ENCODE peak calls at places on chromosomes 3 and 15, in six cellular contexts. One of them, this sample, is unnamed.

GRCh38 chr15:48472756-48473155 is 141.5 kb downstream of the DUT start:
- DNase-seq in sigmoid colon: no peak
- DNase-seq in GM12865: no peak
- DNase-seq in HFFc6: peak
- DNase-seq in mesothelial cell of epicardium: no peak
- DNase-seq in Panc1: no peak
- DNase-seq in this sample: peak

GRCh38 chr3:184480831-184481230 is 80.8 kb upstream of the EPHB3 start:
- DNase-seq in sigmoid colon: no peak
- DNase-seq in GM12865: no peak
- DNase-seq in HFFc6: no peak
- DNase-seq in mesothelial cell of epicardium: no peak
- DNase-seq in Panc1: no peak
- DNase-seq in this sample: no peak

GRCh38 chr15:25797511-25798206 is 65.5 kb downstream of the ATP10A start:
- DNase-seq in sigmoid colon: no peak
- DNase-seq in GM12865: no peak
- DNase-seq in HFFc6: peak
- DNase-seq in mesothelial cell of epicardium: no peak
- DNase-seq in Panc1: no peak
- DNase-seq in this sample: no peak

GRCh38 chr3:39406368-39407258 is at the start of gene RPSA:
- DNase-seq in sigmoid colon: peak
- DNase-seq in GM12865: peak
- DNase-seq in HFFc6: peak
- DNase-seq in mesothelial cell of epicardium: peak
- DNase-seq in Panc1: peak
- DNase-seq in this sample: peak

GRCh38 chr15:60384526-60385127 is 13.2 kb downstream of the ANXA2 start:
- DNase-seq in sigmoid colon: no peak
- DNase-seq in GM12865: no peak
- DNase-seq in HFFc6: no peak
- DNase-seq in mesothelial cell of epicardium: no peak
- DNase-seq in Panc1: no peak
- DNase-seq in this sample: no peak

GRCh38 chr15:44873103-44873502 is 83.4 kb upstream of the TERB2 start:
- DNase-seq in sigmoid colon: no peak
- DNase-seq in GM12865: no peak
- DNase-seq in HFFc6: no peak
- DNase-seq in mesothelial cell of epicardium: no peak
- DNase-seq in Panc1: no peak
- DNase-seq in this sample: no peak

GRCh38 chr3:11803977-11804903 is 42.4 kb downstream of the TAMM41 start:
- DNase-seq in sigmoid colon: no peak
- DNase-seq in GM12865: peak
- DNase-seq in HFFc6: peak
- DNase-seq in mesothelial cell of epicardium: no peak
- DNase-seq in Panc1: peak
- DNase-seq in this sample: peak

GRCh38 chr3:134315286-134316106 is 58.8 kb downstream of the AMOTL2 start:
- DNase-seq in sigmoid colon: peak
- DNase-seq in GM12865: no peak
- DNase-seq in HFFc6: peak
- DNase-seq in mesothelial cell of epicardium: no peak
- DNase-seq in Panc1: no peak
- DNase-seq in this sample: no peak

GRCh38 chr3:96294143-96294542 is 520.3 kb upstream of the EPHA6 start:
- DNase-seq in sigmoid colon: no peak
- DNase-seq in GM12865: no peak
- DNase-seq in HFFc6: no peak
- DNase-seq in mesothelial cell of epicardium: no peak
- DNase-seq in Panc1: no peak
- DNase-seq in this sample: no peak
- TF ChIP-seq CTCF in sigmoid colon: no peak
- TF ChIP-seq CTCF in GM12865: no peak
- TF ChIP-seq CTCF in HFFc6: no peak
- TF ChIP-seq CTCF in mesothelial cell of epicardium: no peak
- TF ChIP-seq CTCF in Panc1: no peak
- TF ChIP-seq CTCF in this sample: no peak

GRCh38 chr15:88428053-88428452 is 39.1 kb downstream of the MRPL46 start:
- DNase-seq in sigmoid colon: no peak
- DNase-seq in GM12865: no peak
- DNase-seq in HFFc6: no peak
- DNase-seq in mesothelial cell of epicardium: no peak
- DNase-seq in Panc1: no peak
- DNase-seq in this sample: no peak
- TF ChIP-seq CTCF in sigmoid colon: no peak
- TF ChIP-seq CTCF in GM12865: no peak
- TF ChIP-seq CTCF in HFFc6: no peak
- TF ChIP-seq CTCF in mesothelial cell of epicardium: no peak
- TF ChIP-seq CTCF in Panc1: no peak
- TF ChIP-seq CTCF in this sample: no peak

GRCh38 chr3:189049458-189050231 is 122.1 kb upstream of the TPRG1 start:
- DNase-seq in sigmoid colon: no peak
- DNase-seq in GM12865: peak
- DNase-seq in HFFc6: no peak
- DNase-seq in mesothelial cell of epicardium: no peak
- DNase-seq in Panc1: no peak
- DNase-seq in this sample: no peak
- TF ChIP-seq CTCF in sigmoid colon: no peak
- TF ChIP-seq CTCF in GM12865: peak
- TF ChIP-seq CTCF in HFFc6: no peak
- TF ChIP-seq CTCF in mesothelial cell of epicardium: no peak
- TF ChIP-seq CTCF in Panc1: peak
- TF ChIP-seq CTCF in this sample: no peak

GRCh38 chr15:34610388-34610787 is 26.9 kb upstream of the GOLGA8B start:
- DNase-seq in sigmoid colon: no peak
- DNase-seq in GM12865: peak
- DNase-seq in HFFc6: peak
- DNase-seq in mesothelial cell of epicardium: no peak
- DNase-seq in Panc1: no peak
- DNase-seq in this sample: peak
- TF ChIP-seq CTCF in sigmoid colon: no peak
- TF ChIP-seq CTCF in GM12865: peak
- TF ChIP-seq CTCF in HFFc6: peak
- TF ChIP-seq CTCF in mesothelial cell of epicardium: no peak
- TF ChIP-seq CTCF in Panc1: peak
- TF ChIP-seq CTCF in this sample: peak

GRCh38 chr15:70014860-70015490 is 82.7 kb downstream of the TLE3 start:
- DNase-seq in sigmoid colon: no peak
- DNase-seq in GM12865: peak
- DNase-seq in HFFc6: no peak
- DNase-seq in mesothelial cell of epicardium: no peak
- DNase-seq in Panc1: no peak
- DNase-seq in this sample: no peak
- TF ChIP-seq CTCF in sigmoid colon: no peak
- TF ChIP-seq CTCF in GM12865: no peak
- TF ChIP-seq CTCF in HFFc6: no peak
- TF ChIP-seq CTCF in mesothelial cell of epicardium: no peak
- TF ChIP-seq CTCF in Panc1: no peak
- TF ChIP-seq CTCF in this sample: no peak

This sample was measured in mammary epithelial cell.